ENCODE peak calls at places on chromosomes 4 and X, in four cellular contexts. One of them, this sample, is unnamed.

GRCh38 chr4:124262211-124263179 is 450.0 kb downstream of the ANKRD50 start:
- DNase-seq in breast epithelium: peak; percentile 50
- DNase-seq in GM12878: peak; percentile 11
- DNase-seq in left ventricle myocardium inferior: no peak
- DNase-seq in this sample: peak; percentile 42

GRCh38 chr4:182280439-182281111 is 37.4 kb downstream of the TENM3 start:
- DNase-seq in GM12878: no peak
- DNase-seq in breast epithelium: no peak
- DNase-seq in left ventricle myocardium inferior: no peak
- DNase-seq in this sample: no peak

GRCh38 chr4:8544741-8545438 is 35.3 kb upstream of the GPR78 start:
- DNase-seq in GM12878: no peak
- DNase-seq in left ventricle myocardium inferior: no peak
- DNase-seq in breast epithelium: no peak
- DNase-seq in this sample: no peak

GRCh38 chr4:124633285-124633941 is 79.1 kb downstream of the ANKRD50 start:
- DNase-seq in breast epithelium: no peak
- DNase-seq in GM12878: no peak
- DNase-seq in left ventricle myocardium inferior: no peak
- DNase-seq in this sample: no peak

GRCh38 chr4:142416711-142417275 is 429.3 kb downstream of the INPP4B start:
- DNase-seq in left ventricle myocardium inferior: no peak
- DNase-seq in breast epithelium: no peak
- DNase-seq in GM12878: no peak
- DNase-seq in this sample: no peak

GRCh38 chrX:110466790-110467189 is 108.1 kb downstream of the RTL9 start:
- DNase-seq in GM12878: no peak
- DNase-seq in left ventricle myocardium inferior: no peak
- DNase-seq in breast epithelium: no peak
- DNase-seq in this sample: no peak

GRCh38 chrX:112512509-112512908 is 167.2 kb downstream of the LHFPL1 start:
- DNase-seq in GM12878: no peak
- DNase-seq in left ventricle myocardium inferior: no peak
- DNase-seq in breast epithelium: no peak
- DNase-seq in this sample: no peak

GRCh38 chrX:21412883-21413282 is 38.7 kb downstream of the CNKSR2 start:
- DNase-seq in GM12878: no peak
- DNase-seq in breast epithelium: no peak
- DNase-seq in left ventricle myocardium inferior: no peak
- DNase-seq in this sample: no peak

GRCh38 chr4:304987-305680 is at the start of gene ZNF732:
- DNase-seq in breast epithelium: peak; percentile 77
- DNase-seq in left ventricle myocardium inferior: peak; percentile 31
- DNase-seq in GM12878: no peak
- DNase-seq in this sample: no peak

GRCh38 chrX:120021927-120022326 is 55.6 kb downstream of the RHOXF2B start:
- DNase-seq in GM12878: no peak
- DNase-seq in left ventricle myocardium inferior: no peak
- DNase-seq in breast epithelium: no peak
- DNase-seq in this sample: no peak

GRCh38 chr4:120524237-120524636 is 398.3 kb downstream of the PRDM5 start:
- DNase-seq in GM12878: no peak
- DNase-seq in left ventricle myocardium inferior: no peak
- DNase-seq in breast epithelium: no peak
- DNase-seq in this sample: no peak

GRCh38 chr4:122827899-122828601 is 1.4 kb downstream of the FGF2 start:
- DNase-seq in left ventricle myocardium inferior: no peak
- DNase-seq in GM12878: peak; percentile 80
- DNase-seq in breast epithelium: peak; percentile 36
- DNase-seq in this sample: no peak

GRCh38 chr4:139144911-139145551 is 32.0 kb downstream of the ELF2 start:
- DNase-seq in GM12878: no peak
- DNase-seq in breast epithelium: no peak
- DNase-seq in left ventricle myocardium inferior: no peak
- DNase-seq in this sample: no peak

GRCh38 chr4:127124919-127125318 is 507.8 kb upstream of the INTU start:
- DNase-seq in left ventricle myocardium inferior: no peak
- DNase-seq in breast epithelium: no peak
- DNase-seq in GM12878: no peak
- DNase-seq in this sample: no peak

GRCh38 chr4:158015241-158015640 is 157.6 kb downstream of the GASK1B start:
- DNase-seq in left ventricle myocardium inferior: no peak
- DNase-seq in GM12878: no peak
- DNase-seq in breast epithelium: no peak
- DNase-seq in this sample: no peak

GRCh38 chr4:7044415-7044930 is 1.3 kb downstream of the TADA2B start:
- DNase-seq in left ventricle myocardium inferior: no peak
- DNase-seq in GM12878: no peak
- DNase-seq in breast epithelium: no peak
- DNase-seq in this sample: peak; percentile 36

GRCh38 chrX:39896951-39897740 is 200.6 kb downstream of the BCOR start:
- DNase-seq in breast epithelium: peak; percentile 78
- DNase-seq in GM12878: no peak
- DNase-seq in left ventricle myocardium inferior: peak; percentile 37
- DNase-seq in this sample: no peak

GRCh38 chr4:150768492-150768891 is 186.5 kb downstream of the MAB21L2 start:
- DNase-seq in left ventricle myocardium inferior: no peak
- DNase-seq in GM12878: no peak
- DNase-seq in breast epithelium: no peak
- DNase-seq in this sample: no peak

GRCh38 chrX:129663171-129663570 is 8.4 kb upstream of the APLN start:
- DNase-seq in breast epithelium: no peak
- DNase-seq in GM12878: no peak
- DNase-seq in left ventricle myocardium inferior: no peak
- DNase-seq in this sample: no peak

GRCh38 chr4:137510866-137511265 is 21.4 kb downstream of the PCDH18 start:
- DNase-seq in breast epithelium: no peak
- DNase-seq in GM12878: no peak
- DNase-seq in left ventricle myocardium inferior: no peak
- DNase-seq in this sample: no peak

GRCh38 chr4:106063009-106063408 is 167.7 kb downstream of the NPNT start:
- DNase-seq in left ventricle myocardium inferior: no peak
- DNase-seq in breast epithelium: no peak
- DNase-seq in GM12878: no peak
- DNase-seq in this sample: no peak

GRCh38 chr4:55498051-55498450 is 48.7 kb downstream of the CLOCK start:
- DNase-seq in left ventricle myocardium inferior: no peak
- DNase-seq in GM12878: no peak
- DNase-seq in breast epithelium: no peak
- DNase-seq in this sample: no peak

GRCh38 chr4:81836716-81837115 is 365.0 kb upstream of the RASGEF1B start:
- DNase-seq in breast epithelium: no peak
- DNase-seq in left ventricle myocardium inferior: no peak
- DNase-seq in GM12878: no peak
- DNase-seq in this sample: no peak

GRCh38 chrX:125382889-125383288 is 63.2 kb downstream of the TEX13C start:
- DNase-seq in left ventricle myocardium inferior: no peak
- DNase-seq in GM12878: no peak
- DNase-seq in breast epithelium: no peak
- DNase-seq in this sample: no peak

GRCh38 chr4:151434183-151434860 is 25.3 kb downstream of the FHIP1A start:
- DNase-seq in left ventricle myocardium inferior: no peak
- DNase-seq in GM12878: no peak
- DNase-seq in breast epithelium: no peak
- DNase-seq in this sample: no peak

GRCh38 chrX:68676340-68676739 is 28.9 kb downstream of the STARD8 start:
- DNase-seq in left ventricle myocardium inferior: no peak
- DNase-seq in breast epithelium: no peak
- DNase-seq in GM12878: no peak
- DNase-seq in this sample: no peak

GRCh38 chr4:101563126-101563525 is 215.8 kb upstream of the PPP3CA start:
- DNase-seq in left ventricle myocardium inferior: no peak
- DNase-seq in GM12878: no peak
- DNase-seq in breast epithelium: no peak
- DNase-seq in this sample: no peak

GRCh38 chr4:169668069-169668721 is 47.8 kb downstream of the CLCN3 start:
- DNase-seq in left ventricle myocardium inferior: no peak
- DNase-seq in GM12878: no peak
- DNase-seq in breast epithelium: no peak
- DNase-seq in this sample: no peak

GRCh38 chr4:120694973-120695372 is 227.6 kb downstream of the PRDM5 start:
- DNase-seq in left ventricle myocardium inferior: no peak
- DNase-seq in GM12878: no peak
- DNase-seq in breast epithelium: no peak
- DNase-seq in this sample: no peak

GRCh38 chr4:72314869-72315268 is 254.2 kb downstream of the ADAMTS3 start:
- DNase-seq in breast epithelium: no peak
- DNase-seq in left ventricle myocardium inferior: no peak
- DNase-seq in GM12878: no peak
- DNase-seq in this sample: no peak

GRCh38 chr4:111494971-111495370 is 650.3 kb upstream of the FAM241A start:
- DNase-seq in breast epithelium: no peak
- DNase-seq in GM12878: no peak
- DNase-seq in left ventricle myocardium inferior: no peak
- DNase-seq in this sample: no peak

GRCh38 chr4:43842594-43842993 is 606.0 kb downstream of the KCTD8 start:
- DNase-seq in GM12878: no peak
- DNase-seq in breast epithelium: no peak
- DNase-seq in left ventricle myocardium inferior: no peak
- DNase-seq in this sample: no peak

GRCh38 chr4:94457692-94458106 is 6.0 kb downstream of the PDLIM5 start:
- DNase-seq in GM12878: no peak
- DNase-seq in breast epithelium: no peak
- DNase-seq in left ventricle myocardium inferior: no peak
- DNase-seq in this sample: no peak

GRCh38 chr4:27692098-27692679 is 831.5 kb downstream of the STIM2 start:
- DNase-seq in left ventricle myocardium inferior: no peak
- DNase-seq in breast epithelium: no peak
- DNase-seq in GM12878: no peak
- DNase-seq in this sample: no peak

GRCh38 chrX:22666441-22666840 is 333.3 kb upstream of the DDX53 start:
- DNase-seq in breast epithelium: no peak
- DNase-seq in GM12878: no peak
- DNase-seq in left ventricle myocardium inferior: no peak
- DNase-seq in this sample: no peak

GRCh38 chr4:83054928-83055327 is 19.9 kb downstream of the COPS4 start:
- DNase-seq in breast epithelium: no peak
- DNase-seq in left ventricle myocardium inferior: no peak
- DNase-seq in GM12878: no peak
- DNase-seq in this sample: no peak

GRCh38 chr4:166386491-166387367 is 513.7 kb downstream of the TLL1 start:
- DNase-seq in left ventricle myocardium inferior: no peak
- DNase-seq in GM12878: no peak
- DNase-seq in breast epithelium: no peak
- DNase-seq in this sample: no peak

GRCh38 chr4:7238300-7238960 is 46.1 kb downstream of the SORCS2 start:
- DNase-seq in left ventricle myocardium inferior: no peak
- DNase-seq in breast epithelium: no peak
- DNase-seq in GM12878: no peak
- DNase-seq in this sample: peak; percentile 34

GRCh38 chr4:76213415-76214268 is at the start of gene SCARB2:
- DNase-seq in GM12878: no peak
- DNase-seq in left ventricle myocardium inferior: peak; percentile 93
- DNase-seq in breast epithelium: peak; percentile 74
- DNase-seq in this sample: peak; percentile 97

GRCh38 chr4:76210502-76210901 is 3.1 kb downstream of the SCARB2 start:
- DNase-seq in GM12878: no peak
- DNase-seq in left ventricle myocardium inferior: no peak
- DNase-seq in breast epithelium: no peak
- DNase-seq in this sample: no peak

GRCh38 chr4:76212851-76213414 is 691 bp downstream of the SCARB2 start:
- DNase-seq in breast epithelium: no peak
- DNase-seq in left ventricle myocardium inferior: no peak
- DNase-seq in GM12878: no peak
- DNase-seq in this sample: no peak

GRCh38 chr4:76211769-76212168 is 1.9 kb downstream of the SCARB2 start:
- DNase-seq in breast epithelium: no peak
- DNase-seq in left ventricle myocardium inferior: no peak
- DNase-seq in GM12878: no peak
- DNase-seq in this sample: no peak

DNA sequence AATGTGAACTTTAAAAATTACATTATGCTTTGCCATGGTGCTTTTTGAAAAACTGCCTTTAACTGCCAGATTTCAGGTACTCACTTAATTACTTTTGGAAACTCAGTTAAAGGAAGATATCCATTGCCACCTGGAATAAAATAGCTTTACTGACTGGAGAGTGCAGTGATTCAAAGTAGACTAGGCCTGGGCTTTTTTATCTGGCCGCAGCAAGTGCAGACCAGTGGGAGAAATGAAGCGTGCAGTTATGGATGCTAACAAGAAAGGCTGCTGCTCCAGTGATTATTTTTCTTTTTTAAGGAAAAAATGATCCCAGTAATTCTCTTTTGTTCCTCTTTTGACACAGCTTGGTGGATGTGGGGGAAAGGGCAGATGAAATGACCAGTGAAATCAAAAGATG is 1.3 kb downstream of the SCARB2 start:
- DNase-seq in GM12878: no peak
- DNase-seq in left ventricle myocardium inferior: no peak
- DNase-seq in breast epithelium: no peak
- DNase-seq in this sample: no peak
- H3K4me3 ChIP-seq in GM12878: peak overlapping the region; percentile 78
- H3K4me3 ChIP-seq in left ventricle myocardium inferior: peak overlapping the region; percentile 91
- H3K4me3 ChIP-seq in breast epithelium: peak overlapping the region; percentile 89
- H3K4me3 ChIP-seq in this sample: peak overlapping the region; percentile 74

DNA sequence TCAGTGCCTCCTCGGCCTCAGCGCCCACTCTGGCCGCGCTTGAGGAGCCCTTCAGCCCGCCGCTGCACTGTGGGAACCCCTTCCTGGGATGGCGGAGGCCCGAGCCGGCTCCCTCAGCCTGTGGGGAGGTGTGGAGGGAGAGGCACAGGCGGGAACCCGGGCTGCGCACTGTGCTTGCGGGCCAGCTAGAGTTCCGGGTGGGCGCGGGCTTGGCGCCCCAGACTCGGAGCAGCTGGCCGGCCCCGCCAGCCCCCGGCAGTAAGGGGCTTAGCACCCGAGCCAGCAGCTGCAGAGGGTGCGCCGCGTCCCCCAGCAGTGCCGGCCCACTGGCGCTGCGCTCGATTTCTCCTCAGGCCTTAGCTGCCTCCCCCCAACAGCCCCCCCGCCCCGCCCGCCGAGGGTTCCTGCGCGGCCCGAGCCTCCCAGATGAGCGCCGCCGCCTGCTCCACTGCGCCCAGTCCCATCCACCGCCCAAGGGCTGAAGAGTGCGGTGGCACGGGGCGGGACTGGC is 1137.0 kb downstream of the PCDH18 start:
- DNase-seq in left ventricle myocardium inferior: no peak
- DNase-seq in GM12878: no peak
- DNase-seq in breast epithelium: no peak
- DNase-seq in this sample: peak; percentile 76
- TF ChIP-seq CTCF in left ventricle myocardium inferior: no peak
- TF ChIP-seq CTCF in GM12878: no peak
- TF ChIP-seq CTCF in breast epithelium: no peak
- TF ChIP-seq CTCF in this sample: no peak

GRCh38 chr4:64824591-64824990 is 415.3 kb upstream of the TECRL start:
- DNase-seq in breast epithelium: no peak
- DNase-seq in left ventricle myocardium inferior: no peak
- DNase-seq in GM12878: no peak
- DNase-seq in this sample: no peak

GRCh38 chr4:64822405-64822804 is 413.2 kb upstream of the TECRL start:
- DNase-seq in breast epithelium: no peak
- DNase-seq in left ventricle myocardium inferior: no peak
- DNase-seq in GM12878: no peak
- DNase-seq in this sample: no peak

GRCh38 chr4:64821612-64822011 is 412.4 kb upstream of the TECRL start:
- DNase-seq in GM12878: no peak
- DNase-seq in left ventricle myocardium inferior: no peak
- DNase-seq in breast epithelium: no peak
- DNase-seq in this sample: no peak
- H3K4me1 ChIP-seq in GM12878: no peaks in the 10 kb centered on the region
- H3K4me1 ChIP-seq in left ventricle myocardium inferior: no peaks in the 10 kb centered on the region
- H3K4me1 ChIP-seq in breast epithelium: no peaks in the 10 kb centered on the region
- H3K4me1 ChIP-seq in this sample: no peaks in the 10 kb centered on the region

GRCh38 chr4:2075987-2076907 is 17.1 kb downstream of the NAT8L start:
- DNase-seq in GM12878: no peak
- DNase-seq in left ventricle myocardium inferior: no peak
- DNase-seq in breast epithelium: no peak
- DNase-seq in this sample: no peak
- H3K4me3 ChIP-seq in GM12878: no peak overlapping the region
- H3K4me3 ChIP-seq in left ventricle myocardium inferior: no peak overlapping the region
- H3K4me3 ChIP-seq in breast epithelium: no peak overlapping the region
- H3K4me3 ChIP-seq in this sample: no peak overlapping the region